ENCODE peak calls at places on chromosome 7, in six cellular contexts. I is bronchial epithelial cell, Q is mucosa of descending colon, D is GM12865, H is HFFc6, J is breast epithelium. A is an unnamed sample.
A peak's percentile ranks its signal among the peaks of the same experiment; 100 is the strongest.

GRCh38 chr7:31734456-31734855 is 47.4 kb downstream of the PPP1R17 start:
- DNase-seq in I (peak; percentile 8), Q (no peak), D (no peak), H (peak; percentile 18), J (no peak), A (no peak)

GRCh38 chr7:131521651-131522163 is 34.7 kb downstream of the PODXL start:
- DNase-seq in I (peak; percentile 21), Q (peak; percentile 73), D (no peak), H (no peak), J (peak; percentile 80), A (no peak)

GRCh38 chr7:69754476-69754875 is 156.2 kb downstream of the AUTS2 start:
- DNase-seq in I (no peak), Q (no peak), D (no peak), H (no peak), J (no peak), A (no peak)

GRCh38 chr7:84022686-84023308 is 171.8 kb downstream of the SEMA3A start:
- DNase-seq in I (peak; percentile 69), Q (no peak), D (no peak), H (no peak), J (no peak), A (no peak)

GRCh38 chr7:87797798-87798403 is 78.3 kb downstream of the SLC25A40 start:
- DNase-seq in I (peak; percentile 83), Q (no peak), D (peak; percentile 62), H (peak; percentile 31), J (no peak), A (peak; percentile 50)

GRCh38 chr7:205117-206010 is 13.0 kb downstream of the FAM20C start:
- DNase-seq in I (no peak), Q (no peak), D (peak; percentile 35), H (no peak), J (peak; percentile 69), A (no peak)

GRCh38 chr7:91424372-91424771 is 160.1 kb downstream of the FZD1 start:
- DNase-seq in I (no peak), Q (no peak), D (no peak), H (no peak), J (no peak), A (no peak)

GRCh38 chr7:97468491-97468890 is 263.4 kb upstream of the TAC1 start:
- DNase-seq in I (no peak), Q (no peak), D (no peak), H (no peak), J (no peak), A (no peak)

GRCh38 chr7:34354906-34355305 is 303.1 kb upstream of the NPSR1 start:
- DNase-seq in I (peak; percentile 47), Q (no peak), D (no peak), H (peak; percentile 57), J (no peak), A (no peak)

GRCh38 chr7:128003787-128004186 is 27.4 kb downstream of the LRRC4 start:
- DNase-seq in I (no peak), Q (no peak), D (no peak), H (no peak), J (no peak), A (no peak)

GRCh38 chr7:124171068-124171467 is 138.2 kb upstream of the TMEM229A start:
- DNase-seq in I (peak; percentile 25), Q (no peak), D (peak; percentile 15), H (no peak), J (no peak), A (no peak)

GRCh38 chr7:24857623-24858022 is 100.4 kb upstream of the GSDME start:
- DNase-seq in I (no peak), Q (no peak), D (no peak), H (no peak), J (no peak), A (no peak)

GRCh38 chr7:24854866-24855265 is 97.6 kb upstream of the GSDME start:
- DNase-seq in I (no peak), Q (no peak), D (no peak), H (peak; percentile 83), J (no peak), A (no peak)

GRCh38 chr7:24862461-24862860 is 105.2 kb upstream of the GSDME start:
- DNase-seq in I (no peak), Q (no peak), D (no peak), H (no peak), J (no peak), A (no peak)

GRCh38 chr7:24860611-24861010 is 103.3 kb upstream of the GSDME start:
- DNase-seq in I (no peak), Q (no peak), D (no peak), H (no peak), J (no peak), A (no peak)

GRCh38 chr7:24858108-24858977 is 101.1 kb upstream of the GSDME start:
- DNase-seq in I (no peak), Q (no peak), D (no peak), H (no peak), J (no peak), A (no peak)
- TF ChIP-seq CTCF in I (no peak), Q (no peak), D (no peak), H (no peak), J (no peak), A (no peak)

GRCh38 chr7:148535227-148535626 is 55.3 kb upstream of the C7orf33 start:
- DNase-seq in I (no peak), Q (no peak), D (peak; percentile 34), H (no peak), J (no peak), A (peak; percentile 37)
- TF ChIP-seq CTCF in I (no peak), Q (no peak), D (no peak), H (no peak), J (no peak), A (no peak)

DNA sequence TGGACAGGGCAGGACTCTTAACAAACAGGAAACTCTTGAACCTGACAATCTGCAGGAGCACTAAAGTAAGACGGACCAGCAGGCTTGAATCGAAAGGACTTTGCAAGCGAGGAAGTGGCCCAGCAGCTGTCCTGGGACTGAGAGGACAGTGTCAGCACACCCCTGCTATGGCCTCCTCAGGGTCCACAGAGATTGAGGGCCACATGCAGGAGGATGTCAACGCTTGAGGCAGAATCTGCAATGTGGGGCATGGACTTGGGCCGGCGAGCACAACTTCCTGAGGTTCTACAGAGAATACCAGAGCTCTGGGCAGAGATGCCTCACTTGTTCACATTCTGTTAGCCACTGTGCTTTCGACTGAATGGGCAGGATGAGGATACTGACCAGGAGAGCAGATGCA is 84.4 kb upstream of the EFCAB10 start:
- DNase-seq in I (no peak), Q (no peak), D (no peak), H (no peak), J (no peak), A (no peak)
- TF ChIP-seq CTCF in I (no peak), Q (no peak), D (no peak), H (no peak), J (no peak), A (no peak)

GRCh38 chr7:44213872-44214595 is 13.3 kb downstream of the YKT6 start:
- DNase-seq in I (peak; percentile 49), Q (peak; percentile 21), D (peak; percentile 46), H (peak; percentile 49), J (peak; percentile 48), A (peak; percentile 77)
- TF ChIP-seq CTCF in I (peak; percentile 60), Q (no peak), D (peak; percentile 38), H (peak; percentile 56), J (no peak), A (peak; percentile 11)

GRCh38 chr7:13359656-13360055 is 629.8 kb downstream of the ETV1 start:
- DNase-seq in I (no peak), Q (no peak), D (no peak), H (no peak), J (no peak), A (no peak)
- TF ChIP-seq CTCF in I (no peak), Q (no peak), D (no peak), H (no peak), J (no peak), A (no peak)

GRCh38 chr7:119660085-119660484 is 612.9 kb upstream of the KCND2 start:
- DNase-seq in I (no peak), Q (no peak), D (no peak), H (no peak), J (no peak), A (no peak)

GRCh38 chr7:119665791-119666190 is 607.2 kb upstream of the KCND2 start:
- DNase-seq in I (no peak), Q (no peak), D (no peak), H (no peak), J (no peak), A (no peak)

GRCh38 chr7:119664601-119665000 is 608.4 kb upstream of the KCND2 start:
- DNase-seq in I (peak; percentile 55), Q (no peak), D (no peak), H (peak; percentile 12), J (no peak), A (no peak)
- TF ChIP-seq CTCF in I (no peak), Q (no peak), D (no peak), H (no peak), J (no peak), A (no peak)

GRCh38 chr7:3068568-3068967 is 24.9 kb upstream of the CARD11 start:
- DNase-seq in I (no peak), Q (no peak), D (peak; percentile 43), H (no peak), J (no peak), A (peak; percentile 40)
- TF ChIP-seq CTCF in I (no peak), Q (no peak), D (no peak), H (no peak), J (no peak), A (no peak)

DNA sequence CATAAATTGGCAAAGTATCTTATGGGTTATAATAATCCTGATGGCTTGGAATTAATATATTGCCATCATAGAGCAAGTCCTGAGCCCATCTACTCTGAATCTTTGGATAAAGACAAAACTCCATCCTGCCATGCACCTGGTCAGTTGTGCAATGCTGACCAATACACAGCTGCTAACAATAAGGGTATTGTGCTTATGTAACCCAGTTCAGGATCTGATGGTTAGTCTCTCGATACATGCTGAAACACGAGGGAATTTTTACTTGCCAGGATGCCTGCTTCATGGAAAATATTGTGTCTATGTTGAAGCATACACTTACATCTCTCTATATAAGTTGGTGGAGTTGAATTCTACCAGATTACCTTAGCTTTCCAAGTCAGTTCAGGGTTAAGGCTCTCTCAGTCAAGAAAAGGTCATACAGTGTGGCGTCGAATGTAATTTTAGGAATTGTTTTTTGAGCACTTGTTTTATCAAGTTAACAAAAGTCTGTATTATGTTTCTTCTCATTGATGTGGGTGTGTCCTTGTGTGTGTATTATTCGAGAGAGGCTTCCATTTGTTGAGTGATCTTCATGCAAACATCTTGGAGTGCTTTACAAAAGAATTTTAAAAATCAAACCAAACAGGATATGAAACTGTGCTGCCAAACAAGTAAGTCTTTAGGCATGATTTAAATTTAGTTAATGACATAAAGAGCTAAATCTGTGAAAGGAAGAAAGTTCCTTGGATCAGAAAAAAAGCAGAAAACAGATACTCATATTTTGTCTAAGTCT is 449.0 kb downstream of the SUGCT start:
- DNase-seq in I (peak; percentile 56), Q (no peak), D (no peak), H (no peak), J (no peak), A (no peak)
- TF ChIP-seq CTCF in I (no peak), Q (no peak), D (no peak), H (no peak), J (no peak), A (no peak)